ENCODE peak calls at places on chromosomes 5 and 9, in five cellular contexts. One of them, this sample, is unnamed.

GRCh38 chr5:131252824-131253171 is 11.1 kb upstream of the CDC42SE2 start:
- DNase-seq in coronary artery: no peak
- DNase-seq in SK-N-SH: no peak
- DNase-seq in effector memory CD4-positive, alpha-beta T cell: peak
- DNase-seq in A549: no peak
- DNase-seq in this sample: peak

GRCh38 chr9:129415954-129416651 is 204.8 kb downstream of the C9orf50 start:
- DNase-seq in SK-N-SH: no peak
- DNase-seq in A549: no peak
- DNase-seq in coronary artery: no peak
- DNase-seq in effector memory CD4-positive, alpha-beta T cell: no peak
- DNase-seq in this sample: no peak

GRCh38 chr9:132472599-132472998 is 62.6 kb downstream of the CFAP77 start:
- DNase-seq in SK-N-SH: no peak
- DNase-seq in A549: no peak
- DNase-seq in effector memory CD4-positive, alpha-beta T cell: no peak
- DNase-seq in coronary artery: no peak
- DNase-seq in this sample: no peak

GRCh38 chr9:97849980-97850379 is 3.0 kb upstream of the FOXE1 start:
- DNase-seq in effector memory CD4-positive, alpha-beta T cell: no peak
- DNase-seq in coronary artery: no peak
- DNase-seq in A549: no peak
- DNase-seq in SK-N-SH: no peak
- DNase-seq in this sample: no peak

GRCh38 chr5:1792842-1793266 is 6.8 kb downstream of the MRPL36 start:
- DNase-seq in SK-N-SH: no peak
- DNase-seq in effector memory CD4-positive, alpha-beta T cell: peak
- DNase-seq in A549: no peak
- DNase-seq in coronary artery: no peak
- DNase-seq in this sample: peak

GRCh38 chr5:165209101-165209727 is 1703.8 kb downstream of the MAT2B start:
- DNase-seq in SK-N-SH: peak
- DNase-seq in effector memory CD4-positive, alpha-beta T cell: no peak
- DNase-seq in coronary artery: no peak
- DNase-seq in A549: peak
- DNase-seq in this sample: no peak

GRCh38 chr5:105460721-105461120 is 1898.1 kb upstream of the NUDT12 start:
- DNase-seq in A549: no peak
- DNase-seq in effector memory CD4-positive, alpha-beta T cell: no peak
- DNase-seq in coronary artery: no peak
- DNase-seq in SK-N-SH: no peak
- DNase-seq in this sample: no peak

GRCh38 chr5:588406-588995 is 23.6 kb upstream of the CEP72 start:
- DNase-seq in SK-N-SH: no peak
- DNase-seq in coronary artery: peak
- DNase-seq in A549: no peak
- DNase-seq in effector memory CD4-positive, alpha-beta T cell: no peak
- DNase-seq in this sample: no peak

GRCh38 chr9:120941046-120941770 is 14.6 kb upstream of the TRAF1 start:
- DNase-seq in coronary artery: no peak
- DNase-seq in SK-N-SH: no peak
- DNase-seq in effector memory CD4-positive, alpha-beta T cell: no peak
- DNase-seq in A549: no peak
- DNase-seq in this sample: no peak

GRCh38 chr9:21854594-21854993 is 52.2 kb downstream of the MTAP start:
- DNase-seq in effector memory CD4-positive, alpha-beta T cell: no peak
- DNase-seq in SK-N-SH: no peak
- DNase-seq in A549: no peak
- DNase-seq in coronary artery: no peak
- DNase-seq in this sample: no peak

GRCh38 chr9:27395484-27395921 is 98.6 kb upstream of the EQTN start:
- DNase-seq in A549: no peak
- DNase-seq in effector memory CD4-positive, alpha-beta T cell: no peak
- DNase-seq in SK-N-SH: no peak
- DNase-seq in coronary artery: no peak
- DNase-seq in this sample: no peak

GRCh38 chr9:5008206-5008605 is 23.1 kb downstream of the JAK2 start:
- DNase-seq in coronary artery: no peak
- DNase-seq in A549: no peak
- DNase-seq in SK-N-SH: no peak
- DNase-seq in effector memory CD4-positive, alpha-beta T cell: no peak
- DNase-seq in this sample: no peak

GRCh38 chr9:86766912-86767311 is 180.4 kb downstream of the GAS1 start:
- DNase-seq in coronary artery: no peak
- DNase-seq in SK-N-SH: no peak
- DNase-seq in effector memory CD4-positive, alpha-beta T cell: no peak
- DNase-seq in A549: no peak
- DNase-seq in this sample: no peak

GRCh38 chr5:170411100-170411499 is 21.9 kb upstream of the KCNMB1 start:
- DNase-seq in effector memory CD4-positive, alpha-beta T cell: no peak
- DNase-seq in A549: no peak
- DNase-seq in coronary artery: no peak
- DNase-seq in SK-N-SH: no peak
- DNase-seq in this sample: no peak

GRCh38 chr9:99660191-99660636 is 161.5 kb upstream of the NR4A3 start:
- DNase-seq in effector memory CD4-positive, alpha-beta T cell: no peak
- DNase-seq in SK-N-SH: no peak
- DNase-seq in coronary artery: no peak
- DNase-seq in A549: no peak
- DNase-seq in this sample: no peak

GRCh38 chr5:58060971-58061370 is 398.9 kb downstream of the PLK2 start:
- DNase-seq in coronary artery: no peak
- DNase-seq in A549: no peak
- DNase-seq in effector memory CD4-positive, alpha-beta T cell: no peak
- DNase-seq in SK-N-SH: no peak
- DNase-seq in this sample: no peak

GRCh38 chr9:135663857-135664256 is 748 bp downstream of the LCN9 start:
- DNase-seq in coronary artery: no peak
- DNase-seq in SK-N-SH: peak
- DNase-seq in effector memory CD4-positive, alpha-beta T cell: no peak
- DNase-seq in A549: no peak
- DNase-seq in this sample: no peak

GRCh38 chr5:74316064-74316586 is 324.4 kb downstream of the ENC1 start:
- DNase-seq in A549: peak
- DNase-seq in SK-N-SH: peak
- DNase-seq in effector memory CD4-positive, alpha-beta T cell: no peak
- DNase-seq in coronary artery: no peak
- DNase-seq in this sample: no peak

GRCh38 chr5:10467281-10468198 is 25.9 kb downstream of the ROPN1L start:
- DNase-seq in coronary artery: no peak
- DNase-seq in A549: no peak
- DNase-seq in SK-N-SH: no peak
- DNase-seq in effector memory CD4-positive, alpha-beta T cell: no peak
- DNase-seq in this sample: no peak

GRCh38 chr5:16976625-16977008 is 40.5 kb upstream of the MYO10 start:
- DNase-seq in coronary artery: no peak
- DNase-seq in SK-N-SH: no peak
- DNase-seq in A549: no peak
- DNase-seq in effector memory CD4-positive, alpha-beta T cell: no peak
- DNase-seq in this sample: no peak

GRCh38 chr5:73814234-73814846 is 188.3 kb downstream of the ARHGEF28 start:
- DNase-seq in effector memory CD4-positive, alpha-beta T cell: no peak
- DNase-seq in coronary artery: no peak
- DNase-seq in SK-N-SH: no peak
- DNase-seq in A549: no peak
- DNase-seq in this sample: no peak

GRCh38 chr9:132169672-132170392 is 8.0 kb downstream of the NTNG2 start:
- DNase-seq in A549: peak
- DNase-seq in SK-N-SH: peak
- DNase-seq in coronary artery: no peak
- DNase-seq in effector memory CD4-positive, alpha-beta T cell: no peak
- DNase-seq in this sample: peak

GRCh38 chr5:82594097-82594496 is 315.9 kb upstream of the RPS23 start:
- DNase-seq in effector memory CD4-positive, alpha-beta T cell: no peak
- DNase-seq in SK-N-SH: no peak
- DNase-seq in A549: no peak
- DNase-seq in coronary artery: no peak
- DNase-seq in this sample: no peak

GRCh38 chr9:38120961-38121360 is 51.9 kb upstream of the SHB start:
- DNase-seq in coronary artery: peak
- DNase-seq in A549: no peak
- DNase-seq in effector memory CD4-positive, alpha-beta T cell: no peak
- DNase-seq in SK-N-SH: no peak
- DNase-seq in this sample: no peak

GRCh38 chr9:72464819-72465218 is 56.6 kb upstream of the TMC1 start:
- DNase-seq in SK-N-SH: no peak
- DNase-seq in A549: no peak
- DNase-seq in coronary artery: no peak
- DNase-seq in effector memory CD4-positive, alpha-beta T cell: no peak
- DNase-seq in this sample: no peak

GRCh38 chr9:131654857-131655577 is 84.9 kb downstream of the RAPGEF1 start:
- DNase-seq in effector memory CD4-positive, alpha-beta T cell: no peak
- DNase-seq in coronary artery: no peak
- DNase-seq in A549: no peak
- DNase-seq in SK-N-SH: no peak
- DNase-seq in this sample: no peak

GRCh38 chr5:1874820-1875219 is 7.9 kb downstream of the IRX4 start:
- DNase-seq in coronary artery: no peak
- DNase-seq in effector memory CD4-positive, alpha-beta T cell: no peak
- DNase-seq in A549: no peak
- DNase-seq in SK-N-SH: no peak
- DNase-seq in this sample: no peak

GRCh38 chr9:3646226-3646625 is 120.4 kb upstream of the RFX3 start:
- DNase-seq in effector memory CD4-positive, alpha-beta T cell: no peak
- DNase-seq in SK-N-SH: no peak
- DNase-seq in coronary artery: no peak
- DNase-seq in A549: no peak
- DNase-seq in this sample: no peak

GRCh38 chr9:136007906-136008692 is 46.9 kb upstream of the UBAC1 start:
- DNase-seq in SK-N-SH: no peak
- DNase-seq in coronary artery: no peak
- DNase-seq in A549: peak
- DNase-seq in effector memory CD4-positive, alpha-beta T cell: no peak
- DNase-seq in this sample: no peak

GRCh38 chr9:89635816-89636215 is 31.0 kb downstream of the GADD45G start:
- DNase-seq in coronary artery: no peak
- DNase-seq in effector memory CD4-positive, alpha-beta T cell: no peak
- DNase-seq in SK-N-SH: no peak
- DNase-seq in A549: no peak
- DNase-seq in this sample: no peak

GRCh38 chr9:89999176-89999533 is 394.3 kb downstream of the GADD45G start:
- DNase-seq in A549: no peak
- DNase-seq in effector memory CD4-positive, alpha-beta T cell: no peak
- DNase-seq in coronary artery: no peak
- DNase-seq in SK-N-SH: no peak
- DNase-seq in this sample: no peak

GRCh38 chr9:70303268-70303667 is 44.5 kb downstream of the SMC5 start:
- DNase-seq in A549: no peak
- DNase-seq in effector memory CD4-positive, alpha-beta T cell: no peak
- DNase-seq in coronary artery: no peak
- DNase-seq in SK-N-SH: no peak
- DNase-seq in this sample: no peak

GRCh38 chr5:76427481-76428140 is 24.5 kb downstream of the IQGAP2 start:
- DNase-seq in coronary artery: no peak
- DNase-seq in A549: no peak
- DNase-seq in SK-N-SH: no peak
- DNase-seq in effector memory CD4-positive, alpha-beta T cell: no peak
- DNase-seq in this sample: no peak
- H3K27ac ChIP-seq in coronary artery: no peak
- H3K27ac ChIP-seq in A549: no peak
- H3K27ac ChIP-seq in SK-N-SH: no peak
- H3K27ac ChIP-seq in effector memory CD4-positive, alpha-beta T cell: no peak
- H3K27ac ChIP-seq in this sample: no peak

GRCh38 chr5:167348980-167349379 is 942.5 kb upstream of the WWC1 start:
- DNase-seq in effector memory CD4-positive, alpha-beta T cell: no peak
- DNase-seq in A549: no peak
- DNase-seq in SK-N-SH: no peak
- DNase-seq in coronary artery: no peak
- DNase-seq in this sample: no peak
- H3K4me3 ChIP-seq in effector memory CD4-positive, alpha-beta T cell: no peak
- H3K4me3 ChIP-seq in A549: no peak
- H3K4me3 ChIP-seq in SK-N-SH: no peak
- H3K4me3 ChIP-seq in coronary artery: peak
- H3K4me3 ChIP-seq in this sample: no peak

DNA sequence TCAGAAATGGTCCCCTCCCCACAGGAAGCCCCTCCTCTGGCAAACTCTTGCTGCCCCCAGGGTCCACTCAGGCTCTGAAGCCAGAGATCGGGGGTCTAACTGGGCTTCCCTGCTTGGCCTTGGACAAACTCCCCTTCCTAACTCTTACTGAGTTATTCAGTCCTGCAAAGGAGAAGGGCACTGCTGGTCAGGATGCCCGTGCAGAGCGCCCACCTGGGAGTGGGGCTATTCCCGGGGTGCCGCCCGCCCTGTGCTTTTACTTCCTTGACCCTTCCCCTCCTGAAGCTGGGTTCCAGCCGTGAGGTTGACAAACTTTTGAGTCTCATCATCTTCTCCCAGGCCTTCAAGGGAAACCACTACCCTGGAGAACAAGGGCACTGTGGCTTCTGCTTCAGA is 4.9 kb downstream of the TBC1D9B start:
- DNase-seq in effector memory CD4-positive, alpha-beta T cell: no peak
- DNase-seq in SK-N-SH: no peak
- DNase-seq in coronary artery: no peak
- DNase-seq in A549: no peak
- DNase-seq in this sample: no peak
- H3K27ac ChIP-seq in effector memory CD4-positive, alpha-beta T cell: no peak
- H3K27ac ChIP-seq in SK-N-SH: no peak
- H3K27ac ChIP-seq in coronary artery: no peak
- H3K27ac ChIP-seq in A549: no peak
- H3K27ac ChIP-seq in this sample: no peak

GRCh38 chr9:137956688-137957385 is 79.3 kb downstream of the CACNA1B start:
- DNase-seq in A549: no peak
- DNase-seq in SK-N-SH: no peak
- DNase-seq in effector memory CD4-positive, alpha-beta T cell: no peak
- DNase-seq in coronary artery: no peak
- DNase-seq in this sample: no peak

GRCh38 chr9:137959641-137960411 is 82.2 kb downstream of the CACNA1B start:
- DNase-seq in coronary artery: no peak
- DNase-seq in effector memory CD4-positive, alpha-beta T cell: no peak
- DNase-seq in A549: no peak
- DNase-seq in SK-N-SH: no peak
- DNase-seq in this sample: no peak

GRCh38 chr9:137963525-137963924 is 85.9 kb downstream of the CACNA1B start:
- DNase-seq in A549: no peak
- DNase-seq in coronary artery: no peak
- DNase-seq in effector memory CD4-positive, alpha-beta T cell: no peak
- DNase-seq in SK-N-SH: no peak
- DNase-seq in this sample: no peak

GRCh38 chr9:137956039-137956438 is 78.5 kb downstream of the CACNA1B start:
- DNase-seq in SK-N-SH: no peak
- DNase-seq in coronary artery: no peak
- DNase-seq in effector memory CD4-positive, alpha-beta T cell: no peak
- DNase-seq in A549: no peak
- DNase-seq in this sample: no peak

GRCh38 chr9:137960496-137960895 is 82.9 kb downstream of the CACNA1B start:
- DNase-seq in effector memory CD4-positive, alpha-beta T cell: no peak
- DNase-seq in A549: no peak
- DNase-seq in coronary artery: no peak
- DNase-seq in SK-N-SH: no peak
- DNase-seq in this sample: no peak
- H3K4me3 ChIP-seq in effector memory CD4-positive, alpha-beta T cell: no peak
- H3K4me3 ChIP-seq in A549: no peak
- H3K4me3 ChIP-seq in coronary artery: no peak
- H3K4me3 ChIP-seq in SK-N-SH: no peak
- H3K4me3 ChIP-seq in this sample: no peak

GRCh38 chr5:126624534-126624933 is 23.8 kb downstream of the PHAX start:
- DNase-seq in effector memory CD4-positive, alpha-beta T cell: no peak
- DNase-seq in A549: peak
- DNase-seq in coronary artery: no peak
- DNase-seq in SK-N-SH: no peak
- DNase-seq in this sample: no peak
- H3K27ac ChIP-seq in effector memory CD4-positive, alpha-beta T cell: no peak
- H3K27ac ChIP-seq in A549: peak
- H3K27ac ChIP-seq in coronary artery: no peak
- H3K27ac ChIP-seq in SK-N-SH: peak
- H3K27ac ChIP-seq in this sample: no peak

This sample was measured in CD8-positive, alpha-beta memory T cell.